ENCODE peak calls at places on chromosomes 13 and 19, in six cellular contexts. P is endothelial cell; C is cardiac muscle cell; J is iris pigment epithelial cell; V is T-helper 2 cell treated with Interferon-gamma antibody and Interleukin-4, amounts not matched to agents 5 μg/mL and 100 μg/mL, for 36 hours; W is activated CD8-positive, alpha-beta T cell treated with anti-CD3 and anti-CD28 coated beads for 36 hours. D is an unnamed sample.
A peak's percentile ranks its signal among the peaks of the same experiment; 100 is the strongest.

GRCh38 chr13:21033224-21033855 is 28.0 kb downstream of the LATS2 start:
- DNase-seq in P (no peak), W (no peak), C (peak; percentile 19), V (no peak), J (peak; percentile 51), D (no peak)

GRCh38 chr13:99103536-99103935 is 97.1 kb upstream of the UBAC2 start:
- DNase-seq in W (no peak), V (no peak), C (peak; percentile 34), J (no peak), P (no peak), D (peak; percentile 97)

GRCh38 chr19:6590458-6591319 is at the start of gene CD70:
- DNase-seq in C (peak; percentile 42), W (peak; percentile 82), V (peak; percentile 75), P (peak; percentile 19), J (no peak), D (peak; percentile 75)

GRCh38 chr13:20873348-20873747 is 29.2 kb downstream of the XPO4 start:
- DNase-seq in W (no peak), P (no peak), C (no peak), J (peak; percentile 15), V (no peak), D (no peak)

GRCh38 chr13:104253063-104253680 is 1187.0 kb upstream of the SLC10A2 start:
- DNase-seq in C (no peak), P (no peak), W (no peak), J (peak; percentile 46), V (no peak), D (no peak)

GRCh38 chr13:39148513-39148961 is 110.3 kb downstream of the NHLRC3 start:
- DNase-seq in J (peak; percentile 70), P (no peak), W (peak; percentile 6), V (peak; percentile 22), C (no peak), D (no peak)

GRCh38 chr13:43546260-43546659 is 240.5 kb downstream of the ENOX1 start:
- DNase-seq in V (no peak), P (no peak), W (no peak), J (no peak), C (peak; percentile 51), D (no peak)

GRCh38 chr19:16519230-16519687 is 23.0 kb downstream of the CHERP start:
- DNase-seq in V (no peak), J (no peak), W (no peak), C (no peak), P (no peak), D (no peak)

GRCh38 chr13:106426909-106427308 is 108.6 kb downstream of the EFNB2 start:
- DNase-seq in C (no peak), P (no peak), W (no peak), V (no peak), J (no peak), D (no peak)

GRCh38 chr13:52061587-52061986 is 37.1 kb downstream of the UTP14C start:
- DNase-seq in J (no peak), V (no peak), P (no peak), W (no peak), C (no peak), D (no peak)

GRCh38 chr19:43570174-43570791 is 5.0 kb downstream of the XRCC1 start:
- DNase-seq in C (no peak), J (no peak), P (no peak), V (no peak), W (no peak), D (no peak)

GRCh38 chr13:50993908-50994307 is 84.3 kb downstream of the RNASEH2B start:
- DNase-seq in J (no peak), C (no peak), V (no peak), W (no peak), P (no peak), D (no peak)

GRCh38 chr13:73140804-73141203 is 82.0 kb downstream of the KLF5 start:
- DNase-seq in P (no peak), V (no peak), J (no peak), C (no peak), W (no peak), D (no peak)

GRCh38 chr13:67827992-67828391 is 597.9 kb upstream of the PCDH9 start:
- DNase-seq in P (no peak), J (peak; percentile 14), C (no peak), V (no peak), W (no peak), D (no peak)

GRCh38 chr19:10006335-10006708 is 4.0 kb downstream of the COL5A3 start:
- DNase-seq in V (no peak), C (no peak), P (no peak), W (peak; percentile 54), J (peak; percentile 64), D (no peak)

GRCh38 chr13:65555973-65556372 is 1674.2 kb downstream of the PCDH9 start:
- DNase-seq in C (no peak), P (no peak), V (no peak), J (no peak), W (no peak), D (no peak)

GRCh38 chr13:106230450-106230849 is 305.0 kb downstream of the EFNB2 start:
- DNase-seq in W (no peak), J (peak; percentile 72), P (no peak), C (no peak), V (no peak), D (no peak)

GRCh38 chr13:79898996-79899395 is 418.0 kb downstream of the NDFIP2 start:
- DNase-seq in P (no peak), C (no peak), V (no peak), W (no peak), J (peak; percentile 38), D (no peak)

GRCh38 chr13:27607125-27607524 is 13.2 kb downstream of the LNX2 start:
- DNase-seq in V (no peak), P (no peak), C (peak; percentile 6), W (no peak), J (peak; percentile 94), D (no peak)

GRCh38 chr13:74134226-74134776 is at the start of gene KLF12:
- DNase-seq in P (peak; percentile 81), W (peak; percentile 98), V (peak; percentile 94), J (peak; percentile 97), C (peak; percentile 96), D (peak; percentile 97)

GRCh38 chr19:4704317-4704673 is 19.3 kb downstream of the DPP9 start:
- DNase-seq in J (no peak), W (no peak), C (no peak), P (no peak), V (no peak), D (no peak)